ENCODE peak calls at places on chromosomes 13 and 19, in ten cellular contexts. I, U, K, B, Z, T, X, R, O and E are unnamed samples.

GRCh38 chr19:43700368-43701015 is 15.4 kb upstream of the IRGC start:
- DNase-seq in X (peak), T (no peak), O (no peak), Z (peak), R (peak), B (no peak), U (peak), K (peak), I (peak), E (no peak)

GRCh38 chr13:32726374-32727037 is 140.3 kb downstream of the PDS5B start:
- DNase-seq in K (no peak), T (no peak), X (no peak), O (no peak), I (no peak), B (no peak), Z (no peak), R (no peak), U (no peak), E (no peak)

GRCh38 chr19:39150807-39151206 is 25.2 kb downstream of the PAK4 start:
- DNase-seq in U (no peak), T (no peak), I (no peak), X (no peak), O (no peak), Z (no peak), K (no peak), B (no peak), R (no peak), E (no peak)

GRCh38 chr13:32538234-32538620 is 368 bp downstream of the N4BP2L2 start:
- DNase-seq in R (peak), K (peak), I (peak), B (no peak), U (no peak), T (no peak), O (no peak), X (peak), Z (no peak), E (peak)

GRCh38 chr19:21588202-21588601 is 82.8 kb downstream of the ZNF429 start:
- DNase-seq in I (no peak), B (no peak), X (no peak), K (no peak), U (no peak), R (no peak), O (no peak), T (no peak), Z (no peak), E (no peak)

GRCh38 chr19:7454998-7455397 is 33.8 kb downstream of the PEX11G start:
- DNase-seq in R (no peak), T (no peak), X (no peak), B (no peak), O (no peak), K (no peak), I (no peak), Z (no peak), U (no peak), E (no peak)

GRCh38 chr19:38661996-38662395 is 14.5 kb downstream of the ACTN4 start:
- DNase-seq in T (no peak), Z (no peak), R (peak), B (no peak), X (peak), O (no peak), U (no peak), I (no peak), K (no peak), E (no peak)

GRCh38 chr13:35279500-35279899 is 197.0 kb downstream of the MAB21L1 start:
- DNase-seq in B (no peak), K (no peak), X (no peak), Z (no peak), T (no peak), I (no peak), R (no peak), O (no peak), U (no peak), E (no peak)

GRCh38 chr13:50244913-50245574 is 229.8 kb downstream of the KCNRG start:
- DNase-seq in K (no peak), Z (no peak), U (no peak), X (peak), O (no peak), R (peak), B (no peak), T (no peak), I (peak), E (peak)

GRCh38 chr13:107799001-107799400 is 416.3 kb downstream of the LIG4 start:
- DNase-seq in U (no peak), B (no peak), O (no peak), T (no peak), Z (peak), I (no peak), R (no peak), X (no peak), K (no peak), E (no peak)

GRCh38 chr19:10372698-10373097 is 7.7 kb downstream of the TYK2 start:
- DNase-seq in R (no peak), O (no peak), U (no peak), Z (no peak), X (no peak), B (no peak), T (no peak), I (no peak), K (no peak), E (no peak)

GRCh38 chr19:34428549-34429285 is 536 bp downstream of the UBA2 start:
- DNase-seq in B (no peak), U (peak), X (peak), I (no peak), Z (peak), O (peak), R (peak), K (peak), T (peak), E (peak)

GRCh38 chr13:42266464-42266863 is 5.5 kb upstream of the AKAP11 start:
- DNase-seq in T (no peak), R (no peak), U (no peak), I (no peak), K (no peak), X (no peak), Z (peak), B (no peak), O (peak), E (no peak)

GRCh38 chr13:47798906-47799305 is 202.2 kb downstream of the SUCLA2 start:
- DNase-seq in U (no peak), X (peak), B (no peak), K (no peak), T (no peak), O (peak), Z (peak), R (peak), I (no peak), E (no peak)

GRCh38 chr13:112346173-112346898 is 29.8 kb upstream of the SPACA7 start:
- DNase-seq in X (no peak), T (no peak), I (no peak), U (no peak), O (peak), B (peak), K (peak), Z (peak), R (no peak), E (no peak)

GRCh38 chr19:51407631-51408131 is 9.8 kb downstream of the SIGLEC10 start:
- DNase-seq in B (peak), O (peak), R (peak), T (no peak), I (no peak), X (peak), K (peak), Z (no peak), U (no peak), E (no peak)

GRCh38 chr19:40394816-40395210 is 4.8 kb upstream of the HIPK4 start:
- DNase-seq in Z (no peak), R (no peak), X (no peak), I (no peak), O (no peak), U (no peak), B (no peak), K (no peak), T (no peak), E (no peak)

GRCh38 chr19:49422407-49423277 is 599 bp downstream of the PTH2 start:
- DNase-seq in B (peak), I (peak), Z (peak), T (no peak), X (no peak), R (peak), O (peak), U (no peak), K (peak), E (peak)
- TF ChIP-seq CTCF in B (peak), I (peak), Z (peak), T (peak), X (peak), R (no peak), O (peak), U (no peak), K (peak), E (peak)

GRCh38 chr19:45584332-45585157 is at the start of gene OPA3:
- DNase-seq in Z (peak), R (peak), I (peak), X (peak), U (peak), K (peak), T (peak), B (peak), O (peak), E (peak)
- TF ChIP-seq CTCF in Z (no peak), R (no peak), I (no peak), X (no peak), U (no peak), K (peak), T (no peak), B (peak), O (no peak), E (peak)

DNA sequence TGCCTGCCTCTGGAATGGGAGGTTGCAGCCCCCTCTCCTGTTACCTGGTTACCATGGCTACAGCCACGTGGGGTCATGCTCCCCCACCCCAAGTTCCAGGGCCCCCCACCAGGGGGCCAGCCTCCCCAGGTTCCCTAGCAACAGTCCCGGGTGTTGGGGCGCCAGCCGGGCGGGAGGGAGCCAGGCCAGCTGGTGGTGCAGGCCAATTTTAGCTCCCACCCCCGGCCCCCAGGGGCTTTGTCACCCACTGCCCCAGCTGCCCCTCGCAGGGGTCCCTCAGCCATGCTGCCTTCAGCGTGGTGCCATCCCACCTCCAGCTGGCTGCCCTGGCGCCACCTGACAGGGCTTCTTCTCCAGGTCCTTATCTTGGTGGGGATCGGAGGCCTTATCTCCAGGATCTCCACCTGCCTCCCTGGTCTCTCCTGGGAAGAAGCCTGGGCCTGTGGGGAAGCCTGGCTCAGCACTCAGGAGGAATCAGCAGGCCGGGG is 3.0 kb downstream of the MARK4 start:
- DNase-seq in B (peak), T (no peak), K (no peak), U (no peak), I (no peak), R (no peak), O (peak), Z (no peak), X (no peak), E (no peak)
- TF ChIP-seq CTCF in B (peak), T (no peak), K (peak), U (no peak), I (peak), R (peak), O (no peak), Z (peak), X (peak), E (no peak)

GRCh38 chr19:15977193-15977592 is 28.4 kb downstream of the OR10H4 start:
- DNase-seq in R (no peak), O (no peak), K (no peak), T (no peak), U (no peak), I (no peak), B (no peak), X (no peak), Z (no peak), E (no peak)

GRCh38 chr19:15971217-15971616 is 22.4 kb downstream of the OR10H4 start:
- DNase-seq in K (no peak), O (no peak), X (no peak), Z (no peak), B (no peak), R (peak), T (no peak), U (no peak), I (no peak), E (no peak)
- TF ChIP-seq CTCF in K (no peak), O (no peak), X (no peak), Z (peak), B (no peak), R (peak), T (no peak), U (no peak), I (no peak), E (no peak)

GRCh38 chr19:11378319-11379189 is 4.1 kb downstream of the SWSAP1 start:
- DNase-seq in U (peak), T (no peak), Z (peak), X (peak), B (peak), K (peak), I (no peak), R (peak), O (peak), E (peak)
- TF ChIP-seq CTCF in U (peak), T (peak), Z (peak), X (peak), B (peak), K (peak), I (peak), R (peak), O (peak), E (peak)